ENCODE peak calls at places on chromosomes 1 and 21, in five cellular contexts. Z is activated T-cell treated with anti-CD3 and anti-CD28 coated beads, Interleukin-2, amount 50 U/mL, for 72 hours; H is heart left ventricle; X is activated CD4-positive, alpha-beta T cell treated with anti-CD3 and anti-CD28 coated beads for 36 hours; L is activated naive CD4-positive, alpha-beta T cell treated with anti-CD3 and anti-CD28 coated beads, Interleukin-2, amount 50 U/mL, for 72 hours. J is an unnamed sample.

GRCh38 chr1:43636006-43636641 is 13.8 kb upstream of the KDM4A start:
- ATAC-seq in H (no peak), X (no peak), L (no peak), Z (no peak), J (no peak)

GRCh38 chr1:209335090-209335692 is 248.3 kb upstream of the CAMK1G start:
- ATAC-seq in Z (no peak), H (no peak), L (no peak), X (no peak), J (no peak)

GRCh38 chr1:13543927-13544556 is 30.2 kb upstream of the LRRC38 start:
- ATAC-seq in Z (no peak), X (no peak), H (peak; percentile 62), L (no peak), J (no peak)

GRCh38 chr1:94527447-94528031 is 14.0 kb downstream of the F3 start:
- ATAC-seq in X (no peak), L (no peak), Z (no peak), H (peak; percentile 59), J (no peak)

GRCh38 chr21:30101967-30102366 is 64.6 kb downstream of the CLDN17 start:
- ATAC-seq in Z (no peak), L (no peak), X (no peak), H (no peak), J (no peak)

GRCh38 chr1:59549903-59550302 is 253.0 kb downstream of the FGGY start:
- ATAC-seq in H (peak; percentile 50), L (no peak), Z (no peak), X (no peak), J (no peak)

GRCh38 chr1:99887890-99888289 is 37.7 kb downstream of the AGL start:
- ATAC-seq in H (no peak), Z (no peak), X (no peak), L (no peak), J (no peak)

GRCh38 chr1:225940385-225941151 is 452 bp downstream of the LEFTY2 start:
- ATAC-seq in X (no peak), L (no peak), H (peak; percentile 34), Z (no peak), J (no peak)

GRCh38 chr1:90724926-90725325 is 7.8 kb upstream of the BARHL2 start:
- ATAC-seq in L (no peak), X (no peak), H (no peak), Z (no peak), J (no peak)

GRCh38 chr1:150649441-150649840 is 20.0 kb upstream of the ENSA start:
- ATAC-seq in H (no peak), X (no peak), L (no peak), Z (no peak), J (no peak)

GRCh38 chr1:28056129-28056925 is 32.1 kb downstream of the EYA3 start:
- ATAC-seq in H (no peak), X (peak; percentile 85), L (peak; percentile 96), Z (peak; percentile 92), J (peak; percentile 91)

GRCh38 chr1:10085076-10085475 is 52.3 kb downstream of the UBE4B start:
- ATAC-seq in H (no peak), L (no peak), X (no peak), Z (no peak), J (no peak)

GRCh38 chr1:207825719-207826556 is 74.1 kb downstream of the CD46 start:
- ATAC-seq in Z (peak; percentile 83), X (peak; percentile 80), L (peak; percentile 86), H (peak; percentile 4), J (peak; percentile 85)

GRCh38 chr1:230825061-230825803 is 43.1 kb downstream of the C1orf198 start:
- ATAC-seq in X (no peak), Z (no peak), L (no peak), H (peak; percentile 66), J (no peak)

GRCh38 chr1:8142955-8143629 is 117.0 kb upstream of the ERRFI1 start:
- ATAC-seq in Z (no peak), X (no peak), L (no peak), H (no peak), J (no peak)

GRCh38 chr1:202129453-202130274 is 6.9 kb downstream of the GPR37L1 start:
- ATAC-seq in H (no peak), X (no peak), L (no peak), Z (no peak), J (no peak)

GRCh38 chr1:227794813-227795183 is 20.7 kb upstream of the PRSS38 start:
- ATAC-seq in Z (no peak), L (no peak), X (no peak), H (no peak), J (no peak)

GRCh38 chr1:36023098-36023769 is 60.7 kb upstream of the TEKT2 start:
- ATAC-seq in X (peak; percentile 92), Z (peak; percentile 65), L (peak; percentile 66), H (no peak), J (peak; percentile 76)

GRCh38 chr1:27858072-27858948 is 14.0 kb upstream of the THEMIS2 start:
- ATAC-seq in H (peak; percentile 89), Z (peak; percentile 96), L (peak; percentile 96), X (peak; percentile 97), J (peak; percentile 98)

GRCh38 chr21:36955783-36956182 is 10.7 kb downstream of the HLCS start:
- ATAC-seq in H (no peak), Z (no peak), X (no peak), L (no peak), J (no peak)

GRCh38 chr21:20004353-20004752 is 993.9 kb upstream of the NCAM2 start:
- ATAC-seq in Z (no peak), L (no peak), H (no peak), X (no peak), J (no peak)

GRCh38 chr1:237126180-237126579 is 84.2 kb downstream of the RYR2 start:
- ATAC-seq in L (no peak), X (no peak), Z (no peak), H (peak; percentile 56), J (no peak)

GRCh38 chr21:25934771-25935224 is 200.0 kb downstream of the GABPA start:
- ATAC-seq in L (peak; percentile 88), X (peak; percentile 93), H (peak; percentile 95), Z (peak; percentile 97), J (peak; percentile 96)

GRCh38 chr1:167538657-167539056 is 14.9 kb downstream of the CREG1 start:
- ATAC-seq in X (no peak), L (no peak), H (no peak), Z (no peak), J (no peak)

GRCh38 chr1:10765304-10765703 is 31.1 kb downstream of the CASZ1 start:
- ATAC-seq in H (no peak), X (no peak), Z (no peak), L (no peak), J (no peak)

GRCh38 chr1:246786606-246787238 is 62.5 kb downstream of the SCCPDH start:
- ATAC-seq in L (no peak), H (no peak), Z (no peak), X (no peak), J (no peak)

GRCh38 chr1:220326578-220326977 is 54.3 kb upstream of the RAB3GAP2 start:
- ATAC-seq in H (peak; percentile 68), L (no peak), Z (no peak), X (no peak), J (no peak)

GRCh38 chr21:34983680-34984086 is 65.4 kb downstream of the RUNX1 start:
- ATAC-seq in Z (peak; percentile 56), X (peak; percentile 58), L (peak; percentile 60), H (no peak), J (peak; percentile 66)

GRCh38 chr1:212759683-212760082 is 31.9 kb downstream of the NSL1 start:
- ATAC-seq in L (peak; percentile 7), H (peak; percentile 44), Z (peak; percentile 51), X (no peak), J (peak; percentile 11)

GRCh38 chr1:31879981-31880608 is 58.1 kb downstream of the PTP4A2 start:
- ATAC-seq in X (no peak), H (peak; percentile 66), Z (no peak), L (no peak), J (no peak)

GRCh38 chr21:28781602-28782274 is 210.9 kb downstream of the LTN1 start:
- ATAC-seq in L (no peak), Z (peak; percentile 48), X (peak; percentile 64), H (peak; percentile 39), J (peak; percentile 34)

J was measured in activated T-helper 17 cell treated with anti-CD3 and anti-CD28 coated beads, Interleukin-2, amount 50 U/mL, for 72 hours.